ENCODE peak calls at places on chromosomes 16 and 17, in six cellular contexts. One of them, this sample, is unnamed.

GRCh38 chr16:4624827-4625616 is 396 bp downstream of the MGRN1 start:
- DNase-seq in K562: peak
- DNase-seq in GM12878: peak
- DNase-seq in HCT116: no peak
- DNase-seq in HepG2: peak
- DNase-seq in H1: peak
- DNase-seq in this sample: no peak

GRCh38 chr16:30637952-30638351 is 12.8 kb upstream of the PRR14 start:
- DNase-seq in K562: no peak
- DNase-seq in GM12878: no peak
- DNase-seq in HCT116: peak
- DNase-seq in HepG2: peak
- DNase-seq in H1: no peak
- DNase-seq in this sample: peak

GRCh38 chr16:11994187-11995119 is 17.9 kb downstream of the SNX29 start:
- DNase-seq in K562: no peak
- DNase-seq in GM12878: no peak
- DNase-seq in HCT116: no peak
- DNase-seq in HepG2: peak
- DNase-seq in H1: no peak
- DNase-seq in this sample: peak

GRCh38 chr16:56691885-56692284 is 9.6 kb downstream of the MT1X start:
- DNase-seq in K562: no peak
- DNase-seq in GM12878: no peak
- DNase-seq in HCT116: peak
- DNase-seq in HepG2: peak
- DNase-seq in H1: no peak
- DNase-seq in this sample: peak

GRCh38 chr17:8791910-8792270 is 7.3 kb downstream of the MFSD6L start:
- DNase-seq in K562: peak
- DNase-seq in GM12878: no peak
- DNase-seq in HCT116: peak
- DNase-seq in HepG2: no peak
- DNase-seq in H1: no peak
- DNase-seq in this sample: no peak

GRCh38 chr16:55559233-55559632 is 7.3 kb upstream of the CAPNS2 start:
- DNase-seq in K562: no peak
- DNase-seq in GM12878: no peak
- DNase-seq in HCT116: no peak
- DNase-seq in HepG2: no peak
- DNase-seq in H1: no peak
- DNase-seq in this sample: peak

GRCh38 chr17:40312893-40313659 is 4.1 kb downstream of the RARA start:
- DNase-seq in K562: no peak
- DNase-seq in GM12878: no peak
- DNase-seq in HCT116: no peak
- DNase-seq in HepG2: no peak
- DNase-seq in H1: no peak
- DNase-seq in this sample: no peak

GRCh38 chr16:56600398-56600999 is 7.9 kb upstream of the MT2A start:
- DNase-seq in K562: peak
- DNase-seq in GM12878: no peak
- DNase-seq in HCT116: peak
- DNase-seq in HepG2: peak
- DNase-seq in H1: no peak
- DNase-seq in this sample: peak

GRCh38 chr17:61635913-61636432 is 45.0 kb upstream of the NACA2 start:
- DNase-seq in K562: peak
- DNase-seq in GM12878: peak
- DNase-seq in HCT116: peak
- DNase-seq in HepG2: peak
- DNase-seq in H1: peak
- DNase-seq in this sample: peak

GRCh38 chr16:82016268-82016667 is 5.0 kb upstream of the SDR42E1 start:
- DNase-seq in K562: peak
- DNase-seq in GM12878: no peak
- DNase-seq in HCT116: peak
- DNase-seq in HepG2: no peak
- DNase-seq in H1: no peak
- DNase-seq in this sample: no peak

GRCh38 chr17:57106836-57107497 is 21.9 kb downstream of the AKAP1 start:
- DNase-seq in K562: no peak
- DNase-seq in GM12878: no peak
- DNase-seq in HCT116: no peak
- DNase-seq in HepG2: no peak
- DNase-seq in H1: no peak
- DNase-seq in this sample: no peak

GRCh38 chr17:29358421-29358820 is 31.7 kb upstream of the TAOK1 start:
- DNase-seq in K562: no peak
- DNase-seq in GM12878: no peak
- DNase-seq in HCT116: no peak
- DNase-seq in HepG2: no peak
- DNase-seq in H1: no peak
- DNase-seq in this sample: no peak

GRCh38 chr16:998211-998610 is 16.6 kb downstream of the SOX8 start:
- DNase-seq in K562: no peak
- DNase-seq in GM12878: no peak
- DNase-seq in HCT116: no peak
- DNase-seq in HepG2: no peak
- DNase-seq in H1: no peak
- DNase-seq in this sample: no peak

GRCh38 chr16:50593410-50594139 is 45.4 kb downstream of the NKD1 start:
- DNase-seq in K562: peak
- DNase-seq in GM12878: no peak
- DNase-seq in HCT116: no peak
- DNase-seq in HepG2: no peak
- DNase-seq in H1: peak
- DNase-seq in this sample: no peak

GRCh38 chr16:9594961-9595360 is 503.5 kb downstream of the HAPSTR1 start:
- DNase-seq in K562: no peak
- DNase-seq in GM12878: no peak
- DNase-seq in HCT116: no peak
- DNase-seq in HepG2: no peak
- DNase-seq in H1: no peak
- DNase-seq in this sample: no peak

GRCh38 chr17:36705651-36706436 is 104.5 kb downstream of the MRM1 start:
- DNase-seq in K562: peak
- DNase-seq in GM12878: no peak
- DNase-seq in HCT116: peak
- DNase-seq in HepG2: peak
- DNase-seq in H1: no peak
- DNase-seq in this sample: peak

GRCh38 chr16:12120331-12120981 is 143.9 kb downstream of the SNX29 start:
- DNase-seq in K562: no peak
- DNase-seq in GM12878: no peak
- DNase-seq in HCT116: no peak
- DNase-seq in HepG2: no peak
- DNase-seq in H1: no peak
- DNase-seq in this sample: no peak

GRCh38 chr16:20740007-20740883 is 1.4 kb downstream of the THUMPD1 start:
- DNase-seq in K562: no peak
- DNase-seq in GM12878: no peak
- DNase-seq in HCT116: no peak
- DNase-seq in HepG2: peak
- DNase-seq in H1: no peak
- DNase-seq in this sample: no peak

GRCh38 chr16:13957197-13958078 is 37.5 kb downstream of the ERCC4 start:
- DNase-seq in K562: peak
- DNase-seq in GM12878: peak
- DNase-seq in HCT116: peak
- DNase-seq in HepG2: peak
- DNase-seq in H1: no peak
- DNase-seq in this sample: peak

GRCh38 chr16:72835041-72835440 is 212.9 kb downstream of the ZFHX3 start:
- DNase-seq in K562: no peak
- DNase-seq in GM12878: no peak
- DNase-seq in HCT116: no peak
- DNase-seq in HepG2: no peak
- DNase-seq in H1: no peak
- DNase-seq in this sample: no peak

GRCh38 chr17:40340880-40341807 is 23.4 kb downstream of the GJD3 start:
- DNase-seq in K562: peak
- DNase-seq in GM12878: no peak
- DNase-seq in HCT116: peak
- DNase-seq in HepG2: peak
- DNase-seq in H1: peak
- DNase-seq in this sample: no peak

GRCh38 chr16:10945065-10945787 is 862 bp downstream of the CLEC16A start:
- DNase-seq in K562: no peak
- DNase-seq in GM12878: no peak
- DNase-seq in HCT116: no peak
- DNase-seq in HepG2: no peak
- DNase-seq in H1: no peak
- DNase-seq in this sample: no peak
- TF ChIP-seq JUND in K562: no peak
- TF ChIP-seq JUND in GM12878: no peak
- TF ChIP-seq JUND in HCT116: no peak
- TF ChIP-seq JUND in HepG2: no peak
- TF ChIP-seq JUND in H1: no peak
- TF ChIP-seq JUND in this sample: no peak

GRCh38 chr17:16158721-16159120 is 56.6 kb downstream of the NCOR1 start:
- DNase-seq in K562: no peak
- DNase-seq in GM12878: no peak
- DNase-seq in HCT116: no peak
- DNase-seq in HepG2: no peak
- DNase-seq in H1: no peak
- DNase-seq in this sample: no peak
- TF ChIP-seq JUND in K562: no peak
- TF ChIP-seq JUND in GM12878: no peak
- TF ChIP-seq JUND in HCT116: no peak
- TF ChIP-seq JUND in HepG2: no peak
- TF ChIP-seq JUND in H1: no peak
- TF ChIP-seq JUND in this sample: no peak

DNA sequence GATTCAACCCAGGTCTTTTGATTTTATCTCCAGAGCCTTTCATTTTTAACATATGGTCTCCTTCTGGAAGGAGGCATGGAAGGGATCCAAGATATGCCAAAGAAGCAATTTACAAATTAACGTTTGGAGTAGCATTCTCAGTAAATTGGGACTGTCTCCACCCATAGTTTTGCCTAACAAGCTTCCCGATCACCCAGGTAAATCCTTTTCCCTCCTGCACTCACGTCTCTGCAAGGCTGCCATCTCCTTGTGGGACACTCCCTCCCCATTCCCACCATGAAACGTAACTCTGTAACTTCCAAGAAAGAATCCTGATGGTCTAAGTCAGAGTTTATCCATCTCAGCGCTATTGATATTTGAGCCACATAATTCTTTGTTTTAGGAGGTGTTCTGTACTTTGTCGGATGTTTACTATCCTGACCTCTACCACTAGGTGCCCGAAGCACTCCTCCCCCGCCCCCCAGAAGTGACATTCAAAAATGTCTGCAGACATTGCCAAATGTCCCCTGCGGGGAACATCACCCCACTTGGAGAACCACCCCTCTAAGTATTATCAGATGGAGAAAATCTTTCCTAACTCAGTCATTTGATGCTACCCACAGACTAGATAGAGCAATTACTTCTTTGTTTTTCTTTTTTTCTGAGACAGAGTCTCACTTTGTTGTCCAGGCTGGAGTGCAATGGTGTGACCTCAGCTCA is 32.9 kb upstream of the NFAT5 start:
- DNase-seq in K562: peak
- DNase-seq in GM12878: no peak
- DNase-seq in HCT116: no peak
- DNase-seq in HepG2: no peak
- DNase-seq in H1: no peak
- DNase-seq in this sample: no peak
- TF ChIP-seq JUND in K562: no peak
- TF ChIP-seq JUND in GM12878: no peak
- TF ChIP-seq JUND in HCT116: no peak
- TF ChIP-seq JUND in HepG2: no peak
- TF ChIP-seq JUND in H1: no peak
- TF ChIP-seq JUND in this sample: no peak

GRCh38 chr17:48908853-48909394 is 717 bp downstream of the UBE2Z start:
- DNase-seq in K562: peak
- DNase-seq in GM12878: peak
- DNase-seq in HCT116: peak
- DNase-seq in HepG2: peak
- DNase-seq in H1: peak
- DNase-seq in this sample: peak
- TF ChIP-seq JUND in K562: no peak
- TF ChIP-seq JUND in GM12878: no peak
- TF ChIP-seq JUND in HCT116: no peak
- TF ChIP-seq JUND in HepG2: no peak
- TF ChIP-seq JUND in H1: no peak
- TF ChIP-seq JUND in this sample: no peak

DNA sequence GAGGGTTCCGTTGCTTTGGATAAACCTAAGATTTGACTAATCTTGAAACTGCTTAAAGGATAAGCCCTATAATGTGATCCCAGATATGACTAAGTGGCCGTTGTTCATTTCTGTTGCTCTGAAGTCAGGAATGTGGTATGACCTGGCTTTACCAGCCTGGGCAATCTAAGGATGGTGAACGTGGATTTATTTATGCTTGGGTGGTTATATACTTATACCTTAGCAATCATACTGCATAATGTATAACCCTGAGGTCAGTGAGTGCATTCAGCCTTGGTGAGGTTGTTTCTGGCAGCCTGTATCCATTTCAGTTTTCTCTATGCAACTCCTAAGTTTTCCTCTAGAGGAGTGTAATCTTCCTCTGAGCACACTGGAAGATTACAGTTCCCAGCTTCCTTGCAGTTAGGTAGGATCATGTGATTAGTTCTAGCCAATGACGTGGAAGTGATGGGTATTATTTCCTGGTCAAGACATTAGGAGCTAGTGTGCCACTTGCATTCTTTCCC is 41.9 kb downstream of the FTO start:
- DNase-seq in K562: peak
- DNase-seq in GM12878: no peak
- DNase-seq in HCT116: peak
- DNase-seq in HepG2: no peak
- DNase-seq in H1: no peak
- DNase-seq in this sample: no peak
- TF ChIP-seq JUND in K562: no peak
- TF ChIP-seq JUND in GM12878: no peak
- TF ChIP-seq JUND in HCT116: no peak
- TF ChIP-seq JUND in HepG2: no peak
- TF ChIP-seq JUND in H1: no peak
- TF ChIP-seq JUND in this sample: no peak

GRCh38 chr17:45314761-45315549 is 1.9 kb downstream of the MAP3K14 start:
- DNase-seq in K562: no peak
- DNase-seq in GM12878: no peak
- DNase-seq in HCT116: no peak
- DNase-seq in HepG2: no peak
- DNase-seq in H1: no peak
- DNase-seq in this sample: no peak
- TF ChIP-seq JUND in K562: no peak
- TF ChIP-seq JUND in GM12878: no peak
- TF ChIP-seq JUND in HCT116: no peak
- TF ChIP-seq JUND in HepG2: no peak
- TF ChIP-seq JUND in H1: no peak
- TF ChIP-seq JUND in this sample: no peak

DNA sequence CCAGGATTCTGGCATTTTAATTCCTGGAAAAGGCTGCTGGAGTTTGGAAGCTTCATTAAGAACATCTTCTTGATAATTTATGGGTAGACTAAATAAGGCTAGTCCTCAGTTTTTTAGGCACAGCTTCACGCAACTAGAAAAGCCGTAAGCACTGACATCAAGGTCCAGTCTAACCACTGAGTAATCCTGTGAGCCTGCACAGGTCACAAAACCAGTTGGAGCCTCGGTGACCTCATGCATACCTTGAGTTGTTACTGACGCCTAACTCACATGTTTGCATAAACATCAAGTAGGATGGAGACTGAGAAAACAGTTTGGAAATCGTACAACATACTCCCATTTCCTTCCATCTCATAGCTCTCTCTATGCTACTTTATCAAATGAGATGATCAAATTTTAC is 63.8 kb upstream of the RCVRN start:
- DNase-seq in K562: no peak
- DNase-seq in GM12878: no peak
- DNase-seq in HCT116: no peak
- DNase-seq in HepG2: no peak
- DNase-seq in H1: no peak
- DNase-seq in this sample: peak
- TF ChIP-seq JUND in K562: no peak
- TF ChIP-seq JUND in GM12878: no peak
- TF ChIP-seq JUND in HCT116: no peak
- TF ChIP-seq JUND in HepG2: no peak
- TF ChIP-seq JUND in H1: no peak
- TF ChIP-seq JUND in this sample: no peak